ENCODE peak calls at places on chromosomes 13 and 19, in six cellular contexts. U is effector memory CD4-positive, alpha-beta T cell; O is SIG-M5; M is hepatic stellate cell; C is putamen; A is ecto neural progenitor cell. X is an unnamed sample.

GRCh38 chr19:21202865-21203494 is 61.1 kb downstream of the ZNF431 start:
- DNase-seq in U (no peak), O (no peak), M (peak; percentile 3), C (peak; percentile 38), A (no peak), X (peak; percentile 50)

GRCh38 chr19:46495789-46496099 is at the start of gene PNMA8B:
- DNase-seq in U (no peak), O (no peak), M (no peak), C (peak; percentile 91), A (peak; percentile 98), X (peak; percentile 96)

GRCh38 chr19:6423499-6424189 is 967 bp downstream of the KHSRP start:
- DNase-seq in U (no peak), O (no peak), M (peak; percentile 85), C (no peak), A (peak; percentile 79), X (no peak)

GRCh38 chr19:49469828-49470614 is 4.0 kb upstream of the FLT3LG start:
- DNase-seq in U (peak; percentile 77), O (no peak), M (no peak), C (no peak), A (no peak), X (no peak)

GRCh38 chr19:18339703-18340102 is 695 bp upstream of the PGPEP1 start:
- DNase-seq in U (no peak), O (no peak), M (peak; percentile 66), C (no peak), A (no peak), X (no peak)

GRCh38 chr13:41597348-41598041 is 140.1 kb downstream of the RGCC start:
- DNase-seq in U (no peak), O (no peak), M (no peak), C (no peak), A (no peak), X (no peak)

GRCh38 chr19:34310494-34310981 is 54.5 kb upstream of the GPI start:
- DNase-seq in U (no peak), O (no peak), M (no peak), C (no peak), A (no peak), X (no peak)

GRCh38 chr19:2290441-2291184 is 8.6 kb upstream of the PEAK3 start:
- DNase-seq in U (no peak), O (no peak), M (no peak), C (no peak), A (no peak), X (no peak)

GRCh38 chr19:34618410-34618809 is 58.5 kb downstream of the SCGB2B2 start:
- DNase-seq in U (no peak), O (no peak), M (no peak), C (no peak), A (no peak), X (no peak)

GRCh38 chr13:44012910-44013309 is 133.2 kb downstream of the LACC1 start:
- DNase-seq in U (no peak), O (no peak), M (no peak), C (no peak), A (no peak), X (no peak)

GRCh38 chr19:45061965-45062364 is 14.3 kb downstream of the ZNF296 start:
- DNase-seq in U (no peak), O (no peak), M (no peak), C (no peak), A (no peak), X (no peak)